ENCODE peak calls at places on chromosomes 4 and X, in nine cellular contexts. R is left lung; L is Jurkat, Clone E6-1; O is stimulated activated CD8-positive, alpha-beta memory T cell treated with anti-CD3 and anti-CD28 coated beads, Interleukin-4, amount 100 ng/mL, for 48 hours; A is naive B cell; W is A172; I is head of caudate nucleus; F is progenitor cell of endocrine pancreas; J is GM23248. Y is an unnamed sample.

GRCh38 chr4:152098365-152099060 is 337.7 kb upstream of the GATB start:
- DNase-seq in L (no peak), A (no peak), J (no peak), R (no peak), F (no peak), I (no peak), W (no peak), O (no peak), Y (no peak)

GRCh38 chrX:129760981-129761380 is 18.8 kb upstream of the SASH3 start:
- DNase-seq in I (no peak), L (no peak), F (no peak), R (no peak), A (no peak), W (no peak), O (no peak), J (no peak), Y (no peak)

GRCh38 chr4:19400820-19401219 is 850.9 kb upstream of the SLIT2 start:
- DNase-seq in W (peak), L (no peak), I (no peak), A (no peak), J (no peak), O (no peak), F (no peak), R (no peak), Y (no peak)

GRCh38 chrX:48450076-48450475 is 20.0 kb downstream of the SLC38A5 start:
- DNase-seq in A (no peak), F (no peak), J (no peak), R (no peak), O (no peak), L (no peak), I (no peak), W (no peak), Y (no peak)

GRCh38 chr4:168612435-168613139 is 115.7 kb downstream of the PALLD start:
- DNase-seq in A (no peak), W (peak), I (no peak), F (no peak), O (no peak), R (no peak), L (no peak), J (peak), Y (no peak)

GRCh38 chr4:70829015-70829414 is 10.7 kb downstream of the GRSF1 start:
- DNase-seq in R (no peak), W (no peak), A (no peak), O (no peak), I (no peak), F (no peak), J (no peak), L (no peak), Y (no peak)

GRCh38 chrX:56803849-56804681 is 75.0 kb downstream of the NBDY start:
- DNase-seq in W (no peak), J (peak), A (no peak), L (no peak), F (no peak), O (no peak), I (peak), R (peak), Y (peak)

GRCh38 chrX:109448539-109448938 is 33.3 kb downstream of the GUCY2F start:
- DNase-seq in I (peak), O (no peak), L (no peak), F (no peak), R (no peak), J (peak), A (no peak), W (no peak), Y (no peak)

GRCh38 chrX:39936886-39937770 is 160.6 kb downstream of the BCOR start:
- DNase-seq in J (no peak), W (no peak), A (no peak), I (no peak), L (peak), R (no peak), F (no peak), O (peak), Y (no peak)

GRCh38 chr4:17578482-17578891 is 1.5 kb downstream of the LAP3 start:
- DNase-seq in F (no peak), J (no peak), O (no peak), A (peak), L (no peak), R (no peak), I (no peak), W (peak), Y (no peak)

GRCh38 chrX:8783100-8784098 is 17.8 kb downstream of the FAM9A start:
- DNase-seq in I (peak), F (no peak), W (no peak), O (peak), J (peak), L (peak), A (peak), R (no peak), Y (peak)

Y was measured in cerebellum.